ENCODE peak calls at places on chromosomes 13 and 19, in five cellular contexts. W, G, T, R and S are unnamed samples.

GRCh38 chr13:22848539-22849052 is 332.2 kb upstream of the SGCG start:
- DNase-seq in W (no peak), G (no peak), T (no peak), R (no peak), S (no peak)

GRCh38 chr13:83702021-83702420 is 180.3 kb downstream of the SLITRK1 start:
- DNase-seq in W (no peak), G (no peak), T (no peak), R (no peak), S (no peak)

GRCh38 chr19:7099597-7099921 is 30.1 kb downstream of the ZNF557 start:
- DNase-seq in W (no peak), G (no peak), T (no peak), R (no peak), S (no peak)

GRCh38 chr19:19470579-19470978 is 44.8 kb downstream of the TSSK6 start:
- DNase-seq in W (no peak), G (no peak), T (no peak), R (no peak), S (no peak)

GRCh38 chr13:112903606-112904195 is 65.3 kb upstream of the MCF2L start:
- DNase-seq in W (peak), G (no peak), T (no peak), R (no peak), S (no peak)

GRCh38 chr13:50222569-50223332 is 207.5 kb downstream of the KCNRG start:
- DNase-seq in W (no peak), G (peak), T (peak), R (no peak), S (peak)

GRCh38 chr13:65789815-65790214 is 1440.3 kb downstream of the PCDH9 start:
- DNase-seq in W (no peak), G (no peak), T (peak), R (no peak), S (no peak)

GRCh38 chr13:104641309-104641708 is 1575.1 kb upstream of the SLC10A2 start:
- DNase-seq in W (no peak), G (no peak), T (peak), R (no peak), S (no peak)